ENCODE peak calls at places on chromosomes 13 and 19, in six cellular contexts. J is BJ, L is sigmoid colon, Q is T-helper 17 cell, I is Daoy, K is dermis microvascular lymphatic vessel endothelial cell. V is an unnamed sample.

GRCh38 chr13:41137951-41138350 is 5.3 kb upstream of the KBTBD6 start:
- DNase-seq in Q (no peak), L (no peak), K (no peak), J (no peak), I (peak; percentile 22), V (no peak)

GRCh38 chr19:37999309-38000213 is 92.6 kb downstream of the SIPA1L3 start:
- DNase-seq in I (peak; percentile 96), Q (no peak), L (peak; percentile 78), K (peak; percentile 95), J (peak; percentile 96), V (peak; percentile 89)

GRCh38 chr13:40102854-40103253 is 447.4 kb downstream of the COG6 start:
- DNase-seq in Q (peak; percentile 14), K (no peak), L (no peak), J (no peak), I (peak; percentile 85), V (no peak)

GRCh38 chr19:35844482-35845214 is 7.7 kb downstream of the NPHS1 start:
- DNase-seq in L (no peak), K (no peak), I (no peak), J (no peak), Q (no peak), V (no peak)

GRCh38 chr13:25371608-25372274 is at the start of gene ATP8A2:
- DNase-seq in Q (no peak), J (no peak), K (no peak), L (no peak), I (no peak), V (no peak)

GRCh38 chr13:109344552-109345157 is 441.7 kb downstream of the IRS2 start:
- DNase-seq in I (peak; percentile 36), Q (no peak), K (no peak), J (no peak), L (no peak), V (no peak)

GRCh38 chr13:78657699-78658629 is 991 bp downstream of the OBI1 start:
- DNase-seq in K (no peak), J (no peak), Q (no peak), I (no peak), L (no peak), V (no peak)

GRCh38 chr13:72109863-72110262 is 242.9 kb upstream of the DACH1 start:
- DNase-seq in J (no peak), I (no peak), K (peak; percentile 58), L (no peak), Q (no peak), V (no peak)